ENCODE peak calls at places on chromosome 19, in five cellular contexts. One of them, this sample, is unnamed.

GRCh38 chr19:40600086-40600917 is 867 bp upstream of the LTBP4 start:
- DNase-seq in fibroblast of lung: no peak
- DNase-seq in choroid plexus epithelial cell: no peak
- DNase-seq in NCI-H2107: no peak
- DNase-seq in stimulated activated CD4-positive, alpha-beta T cell treated with anti-CD3 and anti-CD28 coated beads, Interleukin-4, amount 100 ng/mL, for 1 hour: no peak
- DNase-seq in this sample: no peak

GRCh38 chr19:58001895-58002369 is 688 bp downstream of the ZNF606 start:
- DNase-seq in fibroblast of lung: peak
- DNase-seq in choroid plexus epithelial cell: peak
- DNase-seq in NCI-H2107: no peak
- DNase-seq in stimulated activated CD4-positive, alpha-beta T cell treated with anti-CD3 and anti-CD28 coated beads, Interleukin-4, amount 100 ng/mL, for 1 hour: no peak
- DNase-seq in this sample: no peak

GRCh38 chr19:45506991-45507863 is at the start of gene VASP:
- DNase-seq in fibroblast of lung: peak
- DNase-seq in choroid plexus epithelial cell: peak
- DNase-seq in NCI-H2107: no peak
- DNase-seq in stimulated activated CD4-positive, alpha-beta T cell treated with anti-CD3 and anti-CD28 coated beads, Interleukin-4, amount 100 ng/mL, for 1 hour: peak
- DNase-seq in this sample: peak

GRCh38 chr19:8320564-8321066 is 560 bp downstream of the NDUFA7 start:
- DNase-seq in fibroblast of lung: no peak
- DNase-seq in choroid plexus epithelial cell: no peak
- DNase-seq in NCI-H2107: no peak
- DNase-seq in stimulated activated CD4-positive, alpha-beta T cell treated with anti-CD3 and anti-CD28 coated beads, Interleukin-4, amount 100 ng/mL, for 1 hour: no peak
- DNase-seq in this sample: no peak

GRCh38 chr19:5711025-5711424 is 8.9 kb downstream of the LONP1 start:
- DNase-seq in fibroblast of lung: no peak
- DNase-seq in choroid plexus epithelial cell: no peak
- DNase-seq in NCI-H2107: no peak
- DNase-seq in stimulated activated CD4-positive, alpha-beta T cell treated with anti-CD3 and anti-CD28 coated beads, Interleukin-4, amount 100 ng/mL, for 1 hour: no peak
- DNase-seq in this sample: no peak

GRCh38 chr19:2888739-2889224 is 11.9 kb upstream of the ZNF57 start:
- DNase-seq in fibroblast of lung: peak
- DNase-seq in choroid plexus epithelial cell: no peak
- DNase-seq in NCI-H2107: no peak
- DNase-seq in stimulated activated CD4-positive, alpha-beta T cell treated with anti-CD3 and anti-CD28 coated beads, Interleukin-4, amount 100 ng/mL, for 1 hour: peak
- DNase-seq in this sample: peak

GRCh38 chr19:2528543-2529173 is 52.7 kb downstream of the GADD45B start:
- DNase-seq in fibroblast of lung: no peak
- DNase-seq in choroid plexus epithelial cell: no peak
- DNase-seq in NCI-H2107: no peak
- DNase-seq in stimulated activated CD4-positive, alpha-beta T cell treated with anti-CD3 and anti-CD28 coated beads, Interleukin-4, amount 100 ng/mL, for 1 hour: no peak
- DNase-seq in this sample: no peak

GRCh38 chr19:28526042-28526441 is 686.9 kb downstream of the UQCRFS1 start:
- DNase-seq in fibroblast of lung: no peak
- DNase-seq in choroid plexus epithelial cell: no peak
- DNase-seq in NCI-H2107: no peak
- DNase-seq in stimulated activated CD4-positive, alpha-beta T cell treated with anti-CD3 and anti-CD28 coated beads, Interleukin-4, amount 100 ng/mL, for 1 hour: no peak
- DNase-seq in this sample: no peak

GRCh38 chr19:13693933-13694332 is 70.4 kb upstream of the MRI1 start:
- DNase-seq in fibroblast of lung: no peak
- DNase-seq in choroid plexus epithelial cell: no peak
- DNase-seq in NCI-H2107: peak
- DNase-seq in stimulated activated CD4-positive, alpha-beta T cell treated with anti-CD3 and anti-CD28 coated beads, Interleukin-4, amount 100 ng/mL, for 1 hour: no peak
- DNase-seq in this sample: no peak

GRCh38 chr19:15469513-15470297 is 5.4 kb upstream of the RASAL3 start:
- DNase-seq in fibroblast of lung: no peak
- DNase-seq in choroid plexus epithelial cell: no peak
- DNase-seq in NCI-H2107: no peak
- DNase-seq in stimulated activated CD4-positive, alpha-beta T cell treated with anti-CD3 and anti-CD28 coated beads, Interleukin-4, amount 100 ng/mL, for 1 hour: peak
- DNase-seq in this sample: no peak

GRCh38 chr19:45762870-45763631 is 6.0 kb downstream of the SIX5 start:
- DNase-seq in fibroblast of lung: no peak
- DNase-seq in choroid plexus epithelial cell: no peak
- DNase-seq in NCI-H2107: no peak
- DNase-seq in stimulated activated CD4-positive, alpha-beta T cell treated with anti-CD3 and anti-CD28 coated beads, Interleukin-4, amount 100 ng/mL, for 1 hour: no peak
- DNase-seq in this sample: no peak

GRCh38 chr19:6132482-6132881 is 3.0 kb upstream of the ACSBG2 start:
- DNase-seq in fibroblast of lung: no peak
- DNase-seq in choroid plexus epithelial cell: no peak
- DNase-seq in NCI-H2107: no peak
- DNase-seq in stimulated activated CD4-positive, alpha-beta T cell treated with anti-CD3 and anti-CD28 coated beads, Interleukin-4, amount 100 ng/mL, for 1 hour: no peak
- DNase-seq in this sample: no peak

GRCh38 chr19:14147797-14148605 is 11.6 kb upstream of the ASF1B start:
- DNase-seq in fibroblast of lung: peak
- DNase-seq in choroid plexus epithelial cell: peak
- DNase-seq in NCI-H2107: no peak
- DNase-seq in stimulated activated CD4-positive, alpha-beta T cell treated with anti-CD3 and anti-CD28 coated beads, Interleukin-4, amount 100 ng/mL, for 1 hour: peak
- DNase-seq in this sample: peak

GRCh38 chr19:28956971-28957370 is 256.0 kb downstream of the UQCRFS1 start:
- DNase-seq in fibroblast of lung: no peak
- DNase-seq in choroid plexus epithelial cell: no peak
- DNase-seq in NCI-H2107: no peak
- DNase-seq in stimulated activated CD4-positive, alpha-beta T cell treated with anti-CD3 and anti-CD28 coated beads, Interleukin-4, amount 100 ng/mL, for 1 hour: no peak
- DNase-seq in this sample: no peak

GRCh38 chr19:51020988-51021651 is 1.6 kb upstream of the KLK10 start:
- DNase-seq in fibroblast of lung: peak
- DNase-seq in choroid plexus epithelial cell: peak
- DNase-seq in NCI-H2107: no peak
- DNase-seq in stimulated activated CD4-positive, alpha-beta T cell treated with anti-CD3 and anti-CD28 coated beads, Interleukin-4, amount 100 ng/mL, for 1 hour: no peak
- DNase-seq in this sample: no peak

GRCh38 chr19:46493236-46494114 is 2.2 kb downstream of the PNMA8B start:
- DNase-seq in fibroblast of lung: no peak
- DNase-seq in choroid plexus epithelial cell: peak
- DNase-seq in NCI-H2107: no peak
- DNase-seq in stimulated activated CD4-positive, alpha-beta T cell treated with anti-CD3 and anti-CD28 coated beads, Interleukin-4, amount 100 ng/mL, for 1 hour: peak
- DNase-seq in this sample: no peak

GRCh38 chr19:32652893-32653625 is 21.9 kb downstream of the ANKRD27 start:
- DNase-seq in fibroblast of lung: peak
- DNase-seq in choroid plexus epithelial cell: peak
- DNase-seq in NCI-H2107: peak
- DNase-seq in stimulated activated CD4-positive, alpha-beta T cell treated with anti-CD3 and anti-CD28 coated beads, Interleukin-4, amount 100 ng/mL, for 1 hour: no peak
- DNase-seq in this sample: no peak

GRCh38 chr19:18590273-18591272 is 2.0 kb downstream of the REX1BD start:
- DNase-seq in fibroblast of lung: peak
- DNase-seq in choroid plexus epithelial cell: peak
- DNase-seq in NCI-H2107: no peak
- DNase-seq in stimulated activated CD4-positive, alpha-beta T cell treated with anti-CD3 and anti-CD28 coated beads, Interleukin-4, amount 100 ng/mL, for 1 hour: no peak
- DNase-seq in this sample: no peak

GRCh38 chr19:11208526-11209471 is 11.5 kb upstream of the KANK2 start:
- DNase-seq in fibroblast of lung: no peak
- DNase-seq in choroid plexus epithelial cell: no peak
- DNase-seq in NCI-H2107: no peak
- DNase-seq in stimulated activated CD4-positive, alpha-beta T cell treated with anti-CD3 and anti-CD28 coated beads, Interleukin-4, amount 100 ng/mL, for 1 hour: no peak
- DNase-seq in this sample: no peak

GRCh38 chr19:16319466-16319865 is 5.2 kb upstream of the KLF2 start:
- DNase-seq in fibroblast of lung: peak
- DNase-seq in choroid plexus epithelial cell: peak
- DNase-seq in NCI-H2107: no peak
- DNase-seq in stimulated activated CD4-positive, alpha-beta T cell treated with anti-CD3 and anti-CD28 coated beads, Interleukin-4, amount 100 ng/mL, for 1 hour: no peak
- DNase-seq in this sample: peak

GRCh38 chr19:15195987-15196682 is 4.7 kb downstream of the NOTCH3 start:
- DNase-seq in fibroblast of lung: peak
- DNase-seq in choroid plexus epithelial cell: no peak
- DNase-seq in NCI-H2107: peak
- DNase-seq in stimulated activated CD4-positive, alpha-beta T cell treated with anti-CD3 and anti-CD28 coated beads, Interleukin-4, amount 100 ng/mL, for 1 hour: peak
- DNase-seq in this sample: no peak

GRCh38 chr19:40499320-40499719 is 32.5 kb downstream of the SPTBN4 start:
- DNase-seq in fibroblast of lung: no peak
- DNase-seq in choroid plexus epithelial cell: no peak
- DNase-seq in NCI-H2107: no peak
- DNase-seq in stimulated activated CD4-positive, alpha-beta T cell treated with anti-CD3 and anti-CD28 coated beads, Interleukin-4, amount 100 ng/mL, for 1 hour: no peak
- DNase-seq in this sample: no peak

GRCh38 chr19:418761-419632 is 10.1 kb upstream of the C2CD4C start:
- DNase-seq in fibroblast of lung: no peak
- DNase-seq in choroid plexus epithelial cell: no peak
- DNase-seq in NCI-H2107: no peak
- DNase-seq in stimulated activated CD4-positive, alpha-beta T cell treated with anti-CD3 and anti-CD28 coated beads, Interleukin-4, amount 100 ng/mL, for 1 hour: no peak
- DNase-seq in this sample: no peak

GRCh38 chr19:55253842-55254624 is 4.8 kb downstream of the PPP6R1 start:
- DNase-seq in fibroblast of lung: no peak
- DNase-seq in choroid plexus epithelial cell: no peak
- DNase-seq in NCI-H2107: peak
- DNase-seq in stimulated activated CD4-positive, alpha-beta T cell treated with anti-CD3 and anti-CD28 coated beads, Interleukin-4, amount 100 ng/mL, for 1 hour: peak
- DNase-seq in this sample: no peak

GRCh38 chr19:7751157-7751783 is 3.9 kb upstream of the CD209 start:
- DNase-seq in fibroblast of lung: no peak
- DNase-seq in choroid plexus epithelial cell: peak
- DNase-seq in NCI-H2107: no peak
- DNase-seq in stimulated activated CD4-positive, alpha-beta T cell treated with anti-CD3 and anti-CD28 coated beads, Interleukin-4, amount 100 ng/mL, for 1 hour: peak
- DNase-seq in this sample: no peak

GRCh38 chr19:42255766-42256750 is 1.1 kb upstream of the ERF start:
- DNase-seq in fibroblast of lung: peak
- DNase-seq in choroid plexus epithelial cell: peak
- DNase-seq in NCI-H2107: peak
- DNase-seq in stimulated activated CD4-positive, alpha-beta T cell treated with anti-CD3 and anti-CD28 coated beads, Interleukin-4, amount 100 ng/mL, for 1 hour: no peak
- DNase-seq in this sample: no peak

GRCh38 chr19:5136060-5136855 is 167.3 kb downstream of the KDM4B start:
- DNase-seq in fibroblast of lung: no peak
- DNase-seq in choroid plexus epithelial cell: no peak
- DNase-seq in NCI-H2107: no peak
- DNase-seq in stimulated activated CD4-positive, alpha-beta T cell treated with anti-CD3 and anti-CD28 coated beads, Interleukin-4, amount 100 ng/mL, for 1 hour: no peak
- DNase-seq in this sample: no peak

GRCh38 chr19:11125994-11126685 is 29.4 kb downstream of the SPC24 start:
- DNase-seq in fibroblast of lung: peak
- DNase-seq in choroid plexus epithelial cell: peak
- DNase-seq in NCI-H2107: peak
- DNase-seq in stimulated activated CD4-positive, alpha-beta T cell treated with anti-CD3 and anti-CD28 coated beads, Interleukin-4, amount 100 ng/mL, for 1 hour: peak
- DNase-seq in this sample: peak

This sample was measured in T-helper 17 cell.